ENCODE peak calls at places on chromosome 19, in four cellular contexts. U is ACHN, M is Calu3, C is GM06990. O is an unnamed sample.

GRCh38 chr19:2711175-2711936 is 8.9 kb upstream of the GNG7 start:
- DNase-seq in M (no peak), C (no peak), U (peak), O (no peak)

GRCh38 chr19:48568345-48568886 is 16.4 kb downstream of the SULT2B1 start:
- DNase-seq in C (no peak), U (peak), M (peak), O (peak)

GRCh38 chr19:3607398-3608078 is 863 bp upstream of the TBXA2R start:
- DNase-seq in U (no peak), M (no peak), C (no peak), O (no peak)

GRCh38 chr19:15255359-15255990 is 23.2 kb upstream of the EPHX3 start:
- DNase-seq in U (no peak), M (no peak), C (no peak), O (no peak)

GRCh38 chr19:3146677-3147100 is 10.9 kb downstream of the GNA15 start:
- DNase-seq in U (peak), C (no peak), M (peak), O (no peak)

GRCh38 chr19:30428281-30428680 is 56.1 kb downstream of the ZNF536 start:
- DNase-seq in M (no peak), C (no peak), U (no peak), O (no peak)

GRCh38 chr19:46985532-46986415 is 33.9 kb upstream of the NPAS1 start:
- DNase-seq in U (no peak), M (no peak), C (no peak), O (no peak)

GRCh38 chr19:49554701-49555181 is 25.6 kb downstream of the NOSIP start:
- DNase-seq in C (no peak), U (no peak), M (no peak), O (no peak)

GRCh38 chr19:12801466-12802266 is at the start of the genes PRDX2 and THSD8:
- DNase-seq in C (peak), U (peak), M (peak), O (peak)

GRCh38 chr19:48556163-48556562 is 4.2 kb downstream of the SULT2B1 start:
- DNase-seq in M (peak), C (no peak), U (peak), O (no peak)

GRCh38 chr19:11849264-11849615 is 714 bp downstream of the ZNF439 start:
- DNase-seq in M (no peak), C (no peak), U (no peak), O (no peak)

GRCh38 chr19:33040994-33041827 is 23.5 kb downstream of the RHPN2 start:
- DNase-seq in C (no peak), U (peak), M (peak), O (peak)

GRCh38 chr19:1911098-1911497 is 5.9 kb downstream of the ADAT3 start:
- DNase-seq in M (no peak), C (no peak), U (no peak), O (no peak)

GRCh38 chr19:34120846-34121639 is 51.3 kb upstream of the LSM14A start:
- DNase-seq in C (no peak), M (peak), U (peak), O (no peak)

GRCh38 chr19:31349160-31349881 is at the start of gene TSHZ3:
- DNase-seq in C (no peak), M (no peak), U (peak), O (peak)

GRCh38 chr19:29400917-29401711 is 124.7 kb upstream of the VSTM2B start:
- DNase-seq in C (no peak), M (no peak), U (no peak), O (no peak)

GRCh38 chr19:31350693-31351211 is 1.5 kb upstream of the TSHZ3 start:
- DNase-seq in M (no peak), C (no peak), U (peak), O (no peak)

GRCh38 chr19:11088508-11089253 is 582 bp upstream of the LDLR start:
- DNase-seq in U (no peak), M (no peak), C (no peak), O (no peak)

GRCh38 chr19:51712461-51713081 is 11.2 kb downstream of the HAS1 start:
- DNase-seq in M (peak), U (peak), C (no peak), O (no peak)

GRCh38 chr19:18418725-18419194 is 438 bp upstream of the SSBP4 start:
- DNase-seq in C (peak), U (no peak), M (no peak), O (no peak)

GRCh38 chr19:12789098-12789903 is 2.0 kb upstream of the JUNB start:
- DNase-seq in C (no peak), U (no peak), M (no peak), O (no peak)

GRCh38 chr19:39157275-39157996 is 31.9 kb downstream of the PAK4 start:
- DNase-seq in C (no peak), M (no peak), U (no peak), O (no peak)

O was measured in hypothalamus.